ENCODE peak calls at places on chromosome 17, in ten cellular contexts. B is GM23248; F is mesendoderm; R is keratinocyte; Z is cardiac muscle cell; N is sigmoid colon; G is CD8-positive, alpha-beta T cell; D is hepatocyte; T is K562; Y is IMR-90. K is an unnamed sample.

GRCh38 chr17:33125552-33125950 is 133.9 kb downstream of the SPACA3 start:
- DNase-seq in B (no peak), F (no peak), R (no peak), Z (no peak), N (no peak), G (no peak), D (no peak), T (no peak), Y (no peak), K (no peak)

GRCh38 chr17:30957741-30958140 is 13.1 kb upstream of the RNF135 start:
- DNase-seq in B (no peak), F (no peak), R (no peak), Z (no peak), N (no peak), G (no peak), D (no peak), T (no peak), Y (no peak), K (no peak)

GRCh38 chr17:57284984-57285646 is 28.8 kb downstream of the MSI2 start:
- DNase-seq in B (no peak), F (peak; percentile 43), R (no peak), Z (no peak), N (no peak), G (no peak), D (no peak), T (peak; percentile 72), Y (no peak), K (peak; percentile 19)

GRCh38 chr17:60421273-60422161 is 772 bp upstream of the CHCT1 start:
- DNase-seq in B (peak; percentile 76), F (peak; percentile 82), R (no peak), Z (peak; percentile 78), N (peak; percentile 81), G (peak; percentile 68), D (peak; percentile 80), T (no peak), Y (peak; percentile 33), K (peak; percentile 72)

GRCh38 chr17:21049457-21049856 is 6.6 kb upstream of the USP22 start:
- DNase-seq in B (no peak), F (no peak), R (no peak), Z (no peak), N (no peak), G (no peak), D (no peak), T (no peak), Y (no peak), K (no peak)

GRCh38 chr17:33284022-33284421 is 9.1 kb downstream of the ASIC2 start:
- DNase-seq in B (peak; percentile 85), F (no peak), R (peak; percentile 35), Z (no peak), N (peak; percentile 69), G (no peak), D (peak; percentile 54), T (no peak), Y (peak; percentile 87), K (no peak)

GRCh38 chr17:21368545-21369246 is 7.5 kb upstream of the KCNJ12 start:
- DNase-seq in B (no peak), F (no peak), R (no peak), Z (no peak), N (no peak), G (no peak), D (no peak), T (no peak), Y (no peak), K (no peak)

GRCh38 chr17:74972973-74973328 is 392 bp upstream of the HID1 start:
- DNase-seq in B (no peak), F (no peak), R (no peak), Z (no peak), N (no peak), G (no peak), D (no peak), T (no peak), Y (no peak), K (no peak)

GRCh38 chr17:17613708-17614114 is 22.2 kb upstream of the PEMT start:
- DNase-seq in B (peak; percentile 81), F (peak; percentile 92), R (no peak), Z (peak; percentile 80), N (no peak), G (peak; percentile 24), D (peak; percentile 81), T (peak; percentile 46), Y (peak; percentile 73), K (no peak)

GRCh38 chr17:66724581-66725341 is 110.2 kb upstream of the CACNG5 start:
- DNase-seq in B (peak; percentile 38), F (no peak), R (no peak), Z (no peak), N (peak; percentile 67), G (no peak), D (peak; percentile 33), T (no peak), Y (peak; percentile 54), K (no peak)

GRCh38 chr17:57636985-57637667 is 108.0 kb downstream of the CCDC182 start:
- DNase-seq in B (no peak), F (no peak), R (no peak), Z (no peak), N (no peak), G (no peak), D (no peak), T (no peak), Y (peak; percentile 70), K (no peak)

GRCh38 chr17:38577645-38578173 is 28.0 kb downstream of the SRCIN1 start:
- DNase-seq in B (no peak), F (no peak), R (no peak), Z (no peak), N (no peak), G (no peak), D (no peak), T (no peak), Y (no peak), K (no peak)

GRCh38 chr17:46135879-46136562 is 57.2 kb downstream of the KANSL1 start:
- DNase-seq in B (no peak), F (no peak), R (no peak), Z (no peak), N (no peak), G (no peak), D (no peak), T (no peak), Y (no peak), K (no peak)
- H3K4me1 ChIP-seq in B (peaks cover 16% of the 10 kb centered on the region), F (no peaks in the 10 kb centered on the region), R (peaks cover 15% of the 10 kb centered on the region), Z (peaks cover 51% of the 10 kb centered on the region), N (no peaks in the 10 kb centered on the region), G (peaks cover 85% of the 10 kb centered on the region), D (peaks cover 8% of the 10 kb centered on the region), T (no peaks in the 10 kb centered on the region), Y (peaks cover 2% of the 10 kb centered on the region), K (peaks cover 66% of the 10 kb centered on the region)

DNA sequence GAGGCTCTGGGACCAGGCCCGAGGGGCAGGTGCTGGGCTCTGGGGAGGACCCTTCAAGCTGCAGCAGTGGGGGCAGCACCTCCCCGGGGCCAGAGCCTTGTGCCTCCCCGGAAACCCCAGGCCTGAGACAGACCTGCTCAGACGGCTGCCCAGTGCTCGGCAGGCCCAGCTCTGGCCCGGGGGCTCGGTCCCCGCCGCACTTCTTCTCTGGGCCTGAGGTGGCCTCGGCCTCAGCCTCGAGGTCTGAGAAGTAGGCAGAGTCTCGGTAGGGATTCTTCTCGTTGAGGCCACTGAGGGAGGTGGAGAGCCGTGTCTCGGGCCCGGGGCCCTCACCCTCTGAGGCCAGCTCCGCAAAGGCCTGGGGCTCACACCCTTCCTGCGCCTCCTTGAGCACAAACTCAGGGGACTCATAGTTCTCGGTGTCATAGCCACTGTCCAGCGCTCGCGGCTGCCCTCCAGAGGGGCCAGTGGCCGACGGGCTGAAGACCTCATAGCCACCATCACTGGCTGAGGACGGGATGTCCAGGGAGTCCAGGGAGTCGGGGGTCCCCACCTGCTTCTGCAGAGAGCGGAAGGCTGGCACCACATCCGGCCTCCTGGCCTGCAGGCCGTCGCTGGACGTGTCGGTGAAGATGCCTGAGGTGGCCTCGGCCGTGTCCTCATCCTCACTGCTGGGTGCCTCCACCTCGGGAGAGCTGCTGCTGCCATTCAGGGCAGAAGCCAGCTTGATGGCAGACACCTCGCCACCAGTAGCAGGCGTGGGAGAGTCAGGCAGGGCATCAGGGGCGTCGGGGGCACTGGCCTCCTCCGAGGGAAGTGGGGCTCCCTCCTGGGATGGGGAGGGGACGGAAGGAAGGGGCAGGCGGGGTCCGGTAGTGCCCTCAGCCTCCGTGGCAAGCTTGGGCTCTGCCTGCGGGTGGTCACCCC is 44.3 kb upstream of the PVALEF start:
- DNase-seq in B (no peak), F (peak; percentile 34), R (no peak), Z (no peak), N (no peak), G (no peak), D (no peak), T (no peak), Y (no peak), K (no peak)
- H3K4me3 ChIP-seq in B (no peak overlapping the region), F (no peak overlapping the region), R (no peak overlapping the region), Z (no peak overlapping the region), N (no peak overlapping the region), G (no peak overlapping the region), D (no peak overlapping the region), T (no peak overlapping the region), Y (no peak overlapping the region), K (no peak overlapping the region)

GRCh38 chr17:79932907-79933306 is 93.7 kb upstream of the CBX4 start:
- DNase-seq in B (no peak), F (no peak), R (no peak), Z (no peak), N (no peak), G (no peak), D (no peak), T (no peak), Y (no peak), K (no peak)
- H3K27ac ChIP-seq in B (no peak overlapping the region), F (no peak overlapping the region), R (no peak overlapping the region), Z (no peak overlapping the region), N (no peak overlapping the region), G (no peak overlapping the region), D (peak overlapping the region; percentile 76), T (no peak overlapping the region), Y (no peak overlapping the region), K (no peak overlapping the region)

GRCh38 chr17:3641717-3642486 is 5.3 kb downstream of the CTNS start:
- DNase-seq in B (no peak), F (peak; percentile 63), R (no peak), Z (no peak), N (no peak), G (no peak), D (no peak), T (peak; percentile 17), Y (no peak), K (no peak)

GRCh38 chr17:3639981-3640596 is 3.5 kb downstream of the CTNS start:
- DNase-seq in B (no peak), F (peak; percentile 56), R (no peak), Z (peak; percentile 28), N (no peak), G (no peak), D (no peak), T (peak; percentile 69), Y (peak; percentile 74), K (no peak)

GRCh38 chr17:3645310-3645709 is 8.8 kb downstream of the CTNS start:
- DNase-seq in B (no peak), F (no peak), R (no peak), Z (no peak), N (no peak), G (no peak), D (no peak), T (no peak), Y (no peak), K (no peak)

GRCh38 chr17:3636908-3637373 is 381 bp downstream of the CTNS start:
- DNase-seq in B (peak; percentile 47), F (peak; percentile 29), R (no peak), Z (peak; percentile 38), N (no peak), G (peak; percentile 5), D (no peak), T (no peak), Y (no peak), K (no peak)

DNA sequence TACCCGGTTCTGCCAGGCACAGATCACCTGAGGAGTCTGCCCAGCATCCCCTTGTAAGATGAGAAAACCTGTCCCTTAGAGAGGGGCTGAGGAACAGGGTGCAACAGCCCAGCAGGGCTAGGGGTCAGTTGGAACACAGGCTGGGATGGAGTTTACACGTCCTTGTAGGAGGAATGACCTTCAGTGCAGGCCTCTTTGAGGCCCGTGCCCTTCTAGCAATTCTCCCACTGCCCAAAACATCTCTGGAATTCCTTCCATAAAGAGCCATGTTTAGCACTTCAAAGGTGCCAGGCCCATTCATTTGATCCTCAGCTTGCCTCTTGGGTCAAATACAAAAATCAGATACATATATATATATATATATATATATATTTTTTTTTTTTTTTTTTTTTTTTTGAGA is 4.5 kb downstream of the CTNS start:
- DNase-seq in B (no peak), F (peak; percentile 26), R (no peak), Z (peak; percentile 71), N (no peak), G (no peak), D (no peak), T (no peak), Y (no peak), K (no peak)
- H3K4me1 ChIP-seq in B (peaks cover 5% of the 10 kb centered on the region), F (no peaks in the 10 kb centered on the region), R (peaks cover 5% of the 10 kb centered on the region), Z (peaks cover 20% of the 10 kb centered on the region), N (no peaks in the 10 kb centered on the region), G (peaks cover 4% of the 10 kb centered on the region), D (no peaks in the 10 kb centered on the region), T (peaks cover 23% of the 10 kb centered on the region), Y (peaks cover 3% of the 10 kb centered on the region), K (no peaks in the 10 kb centered on the region)

K was measured in naive thymus-derived CD4-positive, alpha-beta T cell.